ENCODE peak calls at places on chromosomes 6 and 20, in five cellular contexts. T is K562, I is H1, C is HepG2, J is GM12878. M is an unnamed sample.

GRCh38 chr6:154249499-154250298 is 106.9 kb downstream of the IPCEF1 start:
- DNase-seq in T (no peak), I (no peak), C (no peak), J (peak), M (no peak)

GRCh38 chr20:44733341-44734069 is 12.2 kb upstream of the KCNK15 start:
- DNase-seq in T (peak), I (no peak), C (peak), J (no peak), M (peak)

GRCh38 chr6:145272246-145272645 is 463.1 kb downstream of the EPM2A start:
- DNase-seq in T (no peak), I (no peak), C (no peak), J (no peak), M (no peak)

GRCh38 chr20:45958593-45958992 is 13.4 kb downstream of the ZNF335 start:
- DNase-seq in T (no peak), I (no peak), C (no peak), J (no peak), M (no peak)

GRCh38 chr20:33724439-33725094 is 4.5 kb upstream of the PXMP4 start:
- DNase-seq in T (no peak), I (no peak), C (peak), J (no peak), M (no peak)

GRCh38 chr20:36541227-36542018 is at the start of gene MYL9:
- DNase-seq in T (peak), I (no peak), C (no peak), J (no peak), M (no peak)

GRCh38 chr6:160419488-160419887 is 71.3 kb downstream of the SLC22A3 start:
- DNase-seq in T (no peak), I (no peak), C (no peak), J (no peak), M (no peak)

GRCh38 chr6:73823046-73823735 is 127.2 kb downstream of the CD109 start:
- DNase-seq in T (no peak), I (no peak), C (no peak), J (no peak), M (no peak)

GRCh38 chr6:35497571-35498406 is 910 bp upstream of the TEAD3 start:
- DNase-seq in T (peak), I (no peak), C (peak), J (no peak), M (peak)

GRCh38 chr6:46736913-46737312 is 1.7 kb upstream of the PLA2G7 start:
- DNase-seq in T (no peak), I (no peak), C (no peak), J (no peak), M (no peak)

GRCh38 chr6:13454286-13455221 is 32.8 kb downstream of the GFOD1 start:
- DNase-seq in T (no peak), I (no peak), C (no peak), J (peak), M (peak)

GRCh38 chr20:17648782-17649730 is 33.0 kb downstream of the RRBP1 start:
- DNase-seq in T (peak), I (no peak), C (no peak), J (peak), M (peak)

GRCh38 chr20:8578191-8578690 is 446.2 kb downstream of the PLCB1 start:
- DNase-seq in T (no peak), I (no peak), C (no peak), J (no peak), M (no peak)

GRCh38 chr20:47586648-47587306 is 85.1 kb downstream of the NCOA3 start:
- DNase-seq in T (no peak), I (no peak), C (no peak), J (no peak), M (no peak)

GRCh38 chr6:41716516-41717446 is 18.6 kb downstream of the TFEB start:
- DNase-seq in T (no peak), I (no peak), C (no peak), J (no peak), M (no peak)

GRCh38 chr6:132227937-132228336 is 173.3 kb downstream of the MOXD1 start:
- DNase-seq in T (no peak), I (no peak), C (no peak), J (no peak), M (no peak)

GRCh38 chr6:36984581-36985383 is 1.2 kb downstream of the MTCH1 start:
- DNase-seq in T (peak), I (peak), C (no peak), J (no peak), M (peak)

GRCh38 chr6:157561037-157561790 is 180.2 kb downstream of the ZDHHC14 start:
- DNase-seq in T (no peak), I (no peak), C (no peak), J (peak), M (no peak)

GRCh38 chr6:137025786-137026730 is 18.7 kb downstream of the IL20RA start:
- DNase-seq in T (no peak), I (no peak), C (no peak), J (peak), M (no peak)

GRCh38 chr6:32984639-32985389 is 16.4 kb downstream of the BRD2 start:
- DNase-seq in T (peak), I (peak), C (peak), J (no peak), M (peak)

GRCh38 chr20:889932-890463 is 26.1 kb downstream of the ANGPT4 start:
- DNase-seq in T (no peak), I (no peak), C (no peak), J (no peak), M (no peak)

GRCh38 chr6:29757701-29758293 is 34.6 kb downstream of the HLA-F start:
- DNase-seq in T (no peak), I (no peak), C (no peak), J (no peak), M (no peak)

GRCh38 chr20:23637282-23638221 is at the start of gene CST3:
- DNase-seq in T (peak), I (no peak), C (peak), J (no peak), M (peak)
- TF ChIP-seq RFX5 in T (no peak), I (no peak), C (no peak), J (no peak), M (no peak)

GRCh38 chr6:134539865-134540323 is 222.0 kb upstream of the SGK1 start:
- DNase-seq in T (no peak), I (no peak), C (no peak), J (no peak), M (no peak)
- TF ChIP-seq GABPA in T (no peak), I (no peak), C (no peak), J (no peak), M (no peak)

DNA sequence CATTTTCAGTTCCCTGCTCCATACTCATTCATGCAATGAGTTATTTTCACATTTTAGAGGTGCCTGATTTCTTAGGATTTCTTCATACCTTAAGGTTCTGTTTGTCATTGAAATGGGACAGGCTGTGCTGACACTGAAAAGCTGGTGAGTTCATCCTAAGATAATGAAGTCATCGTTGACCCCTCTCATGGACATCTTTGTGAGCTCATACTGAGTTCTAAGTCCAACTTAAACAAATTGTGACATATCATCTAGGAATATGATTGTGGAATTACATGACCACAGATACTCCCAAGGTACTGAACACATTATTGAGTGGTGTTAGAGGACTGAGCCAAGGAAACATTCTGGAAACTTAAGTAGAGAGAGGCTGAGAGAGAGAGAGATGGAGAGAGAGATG is 224.8 kb upstream of the JAG1 start:
- DNase-seq in T (no peak), I (no peak), C (no peak), J (no peak), M (no peak)
- TF ChIP-seq RFX5 in T (no peak), I (no peak), C (no peak), J (no peak), M (no peak)

DNA sequence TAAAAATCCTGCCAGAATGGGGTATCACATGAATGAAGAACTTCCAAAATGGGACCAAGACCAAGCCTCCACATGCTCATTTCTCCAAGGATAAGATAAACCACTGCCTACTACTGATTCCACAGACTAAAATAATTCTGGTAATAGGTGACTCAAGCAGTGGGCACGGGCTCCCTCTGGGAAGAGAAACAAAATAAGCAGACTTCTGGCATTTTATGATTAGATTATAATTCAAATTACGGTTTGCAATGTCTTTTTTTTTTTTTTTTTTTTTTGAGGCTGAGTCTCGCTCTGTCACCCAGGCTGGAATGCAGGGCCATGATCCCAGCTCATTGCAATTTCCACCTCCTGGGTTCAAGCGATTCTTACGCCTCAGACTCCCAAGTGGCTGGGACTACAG is 16.0 kb downstream of the UQCC1 start:
- DNase-seq in T (no peak), I (no peak), C (no peak), J (no peak), M (peak)
- TF ChIP-seq GABPA in T (no peak), I (no peak), C (no peak), J (no peak), M (no peak)

DNA sequence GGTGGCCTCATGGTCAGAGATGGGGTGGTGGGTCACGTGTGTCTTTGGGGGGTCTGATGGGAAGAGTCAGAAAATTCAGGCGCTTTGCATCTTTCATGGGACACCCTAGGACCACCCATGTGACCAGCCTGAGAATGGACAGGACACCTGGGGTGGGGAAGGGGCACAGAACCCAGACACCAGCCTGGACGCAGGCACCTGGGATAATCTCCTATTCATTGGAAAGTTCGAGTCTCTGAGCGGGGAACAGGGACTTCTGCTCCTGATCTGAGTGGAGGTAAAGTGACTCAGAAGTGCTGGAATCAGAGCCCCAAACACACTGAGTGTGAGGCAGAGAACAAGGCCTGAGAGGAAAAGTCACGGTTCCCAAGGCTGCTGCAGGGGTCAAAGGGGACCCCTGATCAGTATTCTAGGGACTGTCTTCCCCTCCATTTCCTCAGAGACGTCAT is 1.4 kb downstream of the HLA-B start:
- DNase-seq in T (no peak), I (no peak), C (no peak), J (no peak), M (no peak)
- TF ChIP-seq RFX5 in T (no peak), I (no peak), C (no peak), J (no peak), M (no peak)

DNA sequence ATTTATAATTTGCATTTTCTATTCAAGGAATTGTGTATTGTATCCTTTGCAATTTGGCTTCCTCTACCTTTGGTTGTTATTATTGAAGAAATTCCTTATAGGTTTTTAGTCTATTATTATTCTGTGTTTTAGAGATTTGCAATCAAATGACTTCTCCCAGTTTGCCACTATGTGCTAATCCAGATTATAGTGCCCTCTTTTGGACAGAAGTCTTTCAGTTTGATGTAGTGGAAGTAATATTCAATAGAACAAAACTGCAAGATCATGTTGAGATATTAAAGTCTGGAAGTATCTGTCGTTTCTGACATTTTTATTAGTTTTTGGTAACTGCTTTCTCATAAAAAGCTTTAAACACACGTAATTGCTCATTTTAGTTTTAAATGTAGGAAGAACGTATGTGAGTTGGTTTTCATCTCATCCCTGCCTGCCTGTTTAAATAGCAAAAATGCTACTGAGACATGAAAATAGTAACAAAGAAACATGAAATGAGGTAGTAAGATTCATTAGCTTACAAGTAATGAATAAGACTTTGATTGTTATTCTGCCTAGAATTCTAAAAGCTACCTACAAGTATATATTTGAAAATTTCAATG is 72.8 kb downstream of the RTN4IP1 start:
- DNase-seq in T (no peak), I (no peak), C (peak), J (no peak), M (no peak)
- TF ChIP-seq GABPA in T (no peak), I (no peak), C (no peak), J (no peak), M (no peak)

M was measured in SK-N-SH.